ENCODE peak calls at places on chromosomes 6 and 20, in seven cellular contexts. E is cortex of kidney; V is epithelial cell of esophagus; M is activated naive CD8-positive, alpha-beta T cell treated with anti-CD3 and anti-CD28 coated beads, Interleukin-2, amount 50 U/mL, for 24 hours; H is AG04449; Y is suprapubic skin; L is NCI-H2081. G is an unnamed sample.

GRCh38 chr20:44402391-44403193 is 47.1 kb downstream of the HNF4A start:
- DNase-seq in E (no peak), V (no peak), M (no peak), H (no peak), Y (no peak), L (no peak), G (no peak)

GRCh38 chr6:40710626-40711354 is 123.6 kb upstream of the LRFN2 start:
- DNase-seq in E (no peak), V (no peak), M (no peak), H (no peak), Y (no peak), L (peak), G (no peak)

GRCh38 chr6:64505312-64505711 is 869.7 kb downstream of the PHF3 start:
- DNase-seq in E (no peak), V (peak), M (peak), H (no peak), Y (no peak), L (no peak), G (no peak)

GRCh38 chr6:111781055-111781708 is 92.1 kb downstream of the FYN start:
- DNase-seq in E (no peak), V (peak), M (no peak), H (no peak), Y (no peak), L (no peak), G (no peak)

GRCh38 chr6:43359381-43359780 is 10.1 kb downstream of the ZNF318 start:
- DNase-seq in E (no peak), V (peak), M (no peak), H (no peak), Y (no peak), L (no peak), G (no peak)

GRCh38 chr6:83097204-83097603 is 29.7 kb downstream of the DOP1A start:
- DNase-seq in E (no peak), V (no peak), M (no peak), H (no peak), Y (no peak), L (no peak), G (no peak)

GRCh38 chr20:32067234-32067821 is 15.3 kb downstream of the HCK start:
- DNase-seq in E (no peak), V (no peak), M (no peak), H (peak), Y (no peak), L (no peak), G (no peak)

GRCh38 chr6:22470454-22471368 is 98.7 kb upstream of the HDGFL1 start:
- DNase-seq in E (no peak), V (peak), M (no peak), H (no peak), Y (no peak), L (peak), G (no peak)

GRCh38 chr6:125794342-125795137 is 3.8 kb downstream of the NCOA7 start:
- DNase-seq in E (no peak), V (peak), M (no peak), H (no peak), Y (no peak), L (no peak), G (no peak)

GRCh38 chr6:10310826-10311225 is 104.0 kb downstream of the TFAP2A start:
- DNase-seq in E (no peak), V (peak), M (no peak), H (no peak), Y (no peak), L (peak), G (no peak)

GRCh38 chr6:3356824-3357420 is 98.2 kb downstream of the PSMG4 start:
- DNase-seq in E (no peak), V (no peak), M (no peak), H (no peak), Y (no peak), L (no peak), G (no peak)

GRCh38 chr20:38581013-38581412 is at the start of gene ADIG:
- DNase-seq in E (no peak), V (peak), M (no peak), H (no peak), Y (no peak), L (no peak), G (peak)

GRCh38 chr6:105645166-105645565 is 242.3 kb upstream of the PREP start:
- DNase-seq in E (no peak), V (no peak), M (no peak), H (no peak), Y (no peak), L (no peak), G (no peak)

GRCh38 chr6:98836962-98837944 is 2.9 kb downstream of the POU3F2 start:
- DNase-seq in E (no peak), V (no peak), M (no peak), H (no peak), Y (no peak), L (no peak), G (no peak)

GRCh38 chr6:93721386-93722048 is 302.2 kb upstream of the EPHA7 start:
- DNase-seq in E (no peak), V (peak), M (no peak), H (no peak), Y (no peak), L (peak), G (no peak)

GRCh38 chr6:73985891-73986290 is 289.9 kb downstream of the CD109 start:
- DNase-seq in E (no peak), V (peak), M (no peak), H (peak), Y (no peak), L (no peak), G (no peak)

GRCh38 chr6:41441598-41442205 is 104.5 kb upstream of the FOXP4 start:
- DNase-seq in E (no peak), V (no peak), M (no peak), H (no peak), Y (no peak), L (no peak), G (no peak)

GRCh38 chr20:61112515-61112914 is 139.5 kb upstream of the CDH4 start:
- DNase-seq in E (no peak), V (no peak), M (no peak), H (no peak), Y (no peak), L (no peak), G (no peak)

GRCh38 chr6:3414704-3415453 is 42.0 kb downstream of the SLC22A23 start:
- DNase-seq in E (no peak), V (peak), M (no peak), H (no peak), Y (no peak), L (no peak), G (no peak)

GRCh38 chr6:121201108-121201507 is 133.2 kb downstream of the TBC1D32 start:
- DNase-seq in E (no peak), V (peak), M (no peak), H (no peak), Y (no peak), L (no peak), G (no peak)

GRCh38 chr6:106141441-106142237 is 55.5 kb downstream of the PRDM1 start:
- DNase-seq in E (no peak), V (peak), M (peak), H (no peak), Y (no peak), L (no peak), G (no peak)